ENCODE peak calls at places on chromosomes 7 and 10, in eight cellular contexts. Y is ascending aorta, D is GM23338, T is tibial artery, R is WERI-Rb-1, X is AG10803, C is neural progenitor cell, B is HFF-Myc. O is an unnamed sample.

GRCh38 chr7:5598769-5599371 is 175.2 kb upstream of the TNRC18 start:
- DNase-seq in Y (no peak), D (peak; percentile 62), T (no peak), R (peak; percentile 93), X (no peak), C (peak; percentile 47), B (no peak), O (peak; percentile 61)

GRCh38 chr10:49585387-49585786 is 24.7 kb upstream of the SLC18A3 start:
- DNase-seq in Y (no peak), D (no peak), T (no peak), R (no peak), X (peak; percentile 29), C (no peak), B (no peak), O (no peak)

GRCh38 chr7:108146070-108146842 is 16.1 kb upstream of the LAMB4 start:
- DNase-seq in Y (no peak), D (peak; percentile 91), T (peak; percentile 64), R (peak; percentile 79), X (peak; percentile 80), C (peak; percentile 85), B (peak; percentile 80), O (peak; percentile 89)

GRCh38 chr7:136086712-136087111 is 109.6 kb upstream of the MTPN start:
- DNase-seq in Y (peak; percentile 14), D (peak; percentile 83), T (peak; percentile 54), R (no peak), X (peak; percentile 89), C (peak; percentile 71), B (peak; percentile 15), O (peak; percentile 82)

GRCh38 chr10:110488124-110488681 is 9.5 kb upstream of the DUSP5 start:
- DNase-seq in Y (no peak), D (no peak), T (no peak), R (no peak), X (peak; percentile 38), C (no peak), B (no peak), O (no peak)

GRCh38 chr7:148661471-148661870 is 37.2 kb upstream of the CUL1 start:
- DNase-seq in Y (no peak), D (no peak), T (no peak), R (no peak), X (no peak), C (no peak), B (no peak), O (no peak)

GRCh38 chr10:19848226-19848950 is 32.2 kb downstream of the PLXDC2 start:
- DNase-seq in Y (no peak), D (peak; percentile 32), T (no peak), R (no peak), X (peak; percentile 21), C (no peak), B (no peak), O (no peak)

GRCh38 chr7:47622946-47623640 is 41.2 kb upstream of the TNS3 start:
- DNase-seq in Y (no peak), D (no peak), T (peak; percentile 41), R (no peak), X (peak; percentile 96), C (no peak), B (peak; percentile 83), O (peak; percentile 97)

GRCh38 chr10:34469446-34469845 is 345.6 kb downstream of the PARD3 start:
- DNase-seq in Y (no peak), D (no peak), T (no peak), R (no peak), X (no peak), C (no peak), B (no peak), O (no peak)

GRCh38 chr10:6200588-6201510 is 1.9 kb upstream of the PFKFB3 start:
- DNase-seq in Y (no peak), D (peak; percentile 55), T (peak; percentile 57), R (no peak), X (peak; percentile 25), C (peak; percentile 68), B (no peak), O (peak; percentile 37)

GRCh38 chr10:132681858-132682755 is 103.8 kb downstream of the NKX6-2 start:
- DNase-seq in Y (no peak), D (no peak), T (peak; percentile 10), R (peak; percentile 2), X (no peak), C (no peak), B (no peak), O (no peak)

GRCh38 chr7:156735861-156736260 is 95.3 kb downstream of the RNF32 start:
- DNase-seq in Y (no peak), D (no peak), T (no peak), R (peak; percentile 26), X (no peak), C (no peak), B (no peak), O (peak; percentile 9)

GRCh38 chr7:143388491-143389101 is 7.5 kb downstream of the ZYX start:
- DNase-seq in Y (no peak), D (peak; percentile 50), T (no peak), R (no peak), X (no peak), C (no peak), B (no peak), O (no peak)

GRCh38 chr7:157490465-157490912 is 153.7 kb downstream of the DNAJB6 start:
- DNase-seq in Y (no peak), D (no peak), T (no peak), R (no peak), X (peak; percentile 8), C (no peak), B (no peak), O (peak; percentile 73)

GRCh38 chr7:134897936-134898335 is 88.4 kb upstream of the AGBL3 start:
- DNase-seq in Y (no peak), D (no peak), T (no peak), R (no peak), X (no peak), C (no peak), B (no peak), O (no peak)

GRCh38 chr7:33893377-33893776 is 12.0 kb upstream of the BMPER start:
- DNase-seq in Y (no peak), D (no peak), T (no peak), R (no peak), X (no peak), C (no peak), B (no peak), O (no peak)

GRCh38 chr10:106182542-106182941 is 982.0 kb downstream of the SORCS1 start:
- DNase-seq in Y (no peak), D (no peak), T (no peak), R (no peak), X (no peak), C (no peak), B (no peak), O (no peak)

GRCh38 chr7:99525713-99526440 is 21.4 kb downstream of the ZKSCAN5 start:
- DNase-seq in Y (no peak), D (peak; percentile 54), T (no peak), R (peak; percentile 33), X (no peak), C (peak; percentile 17), B (no peak), O (peak; percentile 12)
- TF ChIP-seq CTCF in Y (no peak), D (peak; percentile 79), T (no peak), R (peak; percentile 55), X (peak; percentile 37), C (peak; percentile 42), B (peak; percentile 41), O (peak; percentile 40)

GRCh38 chr10:73042130-73042529 is 54.5 kb downstream of the P4HA1 start:
- DNase-seq in Y (no peak), D (no peak), T (no peak), R (no peak), X (no peak), C (no peak), B (no peak), O (no peak)

GRCh38 chr10:73039635-73040034 is 57.0 kb downstream of the P4HA1 start:
- DNase-seq in Y (no peak), D (no peak), T (peak; percentile 27), R (no peak), X (peak; percentile 96), C (no peak), B (peak; percentile 33), O (peak; percentile 77)

GRCh38 chr10:73043319-73043718 is 53.3 kb downstream of the P4HA1 start:
- DNase-seq in Y (no peak), D (peak; percentile 25), T (no peak), R (no peak), X (no peak), C (no peak), B (no peak), O (peak; percentile 12)

GRCh38 chr10:73043766-73044377 is 52.8 kb downstream of the P4HA1 start:
- DNase-seq in Y (no peak), D (peak; percentile 41), T (no peak), R (no peak), X (no peak), C (no peak), B (no peak), O (peak; percentile 4)

DNA sequence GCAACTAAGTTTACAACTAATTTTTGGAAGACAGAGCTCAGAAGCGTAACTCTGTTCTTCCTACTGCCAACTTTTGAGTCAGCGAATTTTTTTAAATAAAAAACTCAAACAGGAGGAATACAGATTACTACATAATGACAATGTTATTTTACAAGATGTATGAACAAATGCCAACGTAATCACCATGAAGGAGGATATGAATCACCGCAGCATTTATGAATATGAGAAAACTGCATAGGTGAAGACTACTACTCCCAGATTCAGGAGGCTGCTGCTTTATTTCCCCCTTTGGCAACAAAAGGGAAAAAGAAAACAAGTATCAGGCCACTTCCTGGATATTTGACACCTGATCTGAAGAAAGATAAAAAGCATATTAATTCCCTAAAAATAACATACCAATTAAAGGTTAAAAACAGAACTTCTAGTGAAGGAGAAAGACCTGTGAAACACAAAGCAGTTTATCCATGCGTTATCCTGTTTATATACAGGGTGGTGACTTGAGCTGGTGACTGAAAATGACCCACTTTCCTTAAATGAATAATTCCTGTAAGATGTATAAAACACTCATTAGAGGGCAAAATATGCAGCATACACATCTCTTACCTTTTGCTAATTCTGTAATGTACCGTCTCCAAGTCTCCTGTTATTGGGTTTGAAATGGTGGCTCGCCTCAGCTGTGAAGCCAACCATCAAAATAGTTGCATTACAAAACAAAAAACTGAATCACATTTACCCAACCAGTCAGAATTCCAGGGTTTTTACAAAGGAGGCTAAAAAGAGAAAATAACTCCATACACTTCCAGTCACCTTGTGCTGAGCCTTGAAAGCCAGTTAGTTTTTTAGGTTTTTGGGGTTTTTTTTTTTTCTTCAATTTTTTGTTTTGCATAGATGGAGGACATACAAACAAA is 52.0 kb downstream of the P4HA1 start:
- DNase-seq in Y (no peak), D (peak; percentile 70), T (no peak), R (no peak), X (peak; percentile 89), C (no peak), B (peak; percentile 32), O (peak; percentile 88)
- TF ChIP-seq CTCF in Y (no peak), D (no peak), T (no peak), R (no peak), X (no peak), C (no peak), B (no peak), O (no peak)

DNA sequence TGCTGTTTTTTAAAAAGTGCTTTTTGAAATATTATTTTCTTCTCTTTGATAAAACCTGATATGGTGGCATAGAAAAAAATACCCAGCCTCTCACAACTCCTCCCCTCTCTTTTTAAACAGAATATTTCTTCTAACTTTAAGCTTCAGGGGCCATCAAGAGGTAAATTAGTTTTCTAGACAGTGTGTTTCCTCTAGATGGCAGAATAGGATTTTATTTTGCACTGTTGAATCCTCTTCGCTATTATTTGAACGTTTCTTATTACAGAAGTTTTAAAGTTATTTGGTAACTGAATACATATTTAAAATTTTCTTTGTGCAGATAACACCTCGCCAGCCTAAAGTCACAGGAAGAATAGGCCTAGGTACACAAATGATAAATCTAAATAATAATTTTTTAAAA is 30.3 kb downstream of the ARL5B start:
- DNase-seq in Y (no peak), D (peak; percentile 33), T (no peak), R (no peak), X (peak; percentile 61), C (peak; percentile 7), B (no peak), O (peak; percentile 46)
- TF ChIP-seq CTCF in Y (no peak), D (peak; percentile 50), T (no peak), R (no peak), X (peak; percentile 68), C (peak; percentile 67), B (no peak), O (peak; percentile 49)

GRCh38 chr7:130294314-130294713 is 1.4 kb downstream of the CPA4 start:
- DNase-seq in Y (no peak), D (no peak), T (no peak), R (no peak), X (peak; percentile 89), C (no peak), B (no peak), O (peak; percentile 67)
- TF ChIP-seq CTCF in Y (no peak), D (no peak), T (no peak), R (no peak), X (no peak), C (no peak), B (no peak), O (no peak)

O was measured in fibroblast of villous mesenchyme.